ENCODE peak calls at places on chromosomes 3 and 15, in six cellular contexts. One of them, this sample, is unnamed.

GRCh38 chr3:191414286-191414685 is 46.7 kb upstream of the PYDC2 start:
- DNase-seq in foreskin keratinocyte: no peak
- DNase-seq in RWPE1: no peak
- DNase-seq in tibial artery: no peak
- DNase-seq in cardiac muscle cell: no peak
- DNase-seq in dorsolateral prefrontal cortex: no peak
- DNase-seq in this sample: no peak

GRCh38 chr3:146783446-146783845 is 178.3 kb upstream of the PLSCR5 start:
- DNase-seq in foreskin keratinocyte: no peak
- DNase-seq in RWPE1: no peak
- DNase-seq in tibial artery: no peak
- DNase-seq in cardiac muscle cell: no peak
- DNase-seq in dorsolateral prefrontal cortex: no peak
- DNase-seq in this sample: no peak

GRCh38 chr15:68821898-68822380 is 1.2 kb upstream of the ANP32A start:
- DNase-seq in foreskin keratinocyte: peak
- DNase-seq in RWPE1: peak
- DNase-seq in tibial artery: no peak
- DNase-seq in cardiac muscle cell: peak
- DNase-seq in dorsolateral prefrontal cortex: peak
- DNase-seq in this sample: no peak

GRCh38 chr3:79032686-79033318 is 735.0 kb downstream of the ROBO1 start:
- DNase-seq in foreskin keratinocyte: peak
- DNase-seq in RWPE1: peak
- DNase-seq in tibial artery: no peak
- DNase-seq in cardiac muscle cell: peak
- DNase-seq in dorsolateral prefrontal cortex: peak
- DNase-seq in this sample: peak

GRCh38 chr3:183324083-183324482 is 71.0 kb downstream of the B3GNT5 start:
- DNase-seq in foreskin keratinocyte: peak
- DNase-seq in RWPE1: peak
- DNase-seq in tibial artery: no peak
- DNase-seq in cardiac muscle cell: no peak
- DNase-seq in dorsolateral prefrontal cortex: no peak
- DNase-seq in this sample: no peak

GRCh38 chr3:174331095-174331802 is 527.9 kb upstream of the NAALADL2 start:
- DNase-seq in foreskin keratinocyte: no peak
- DNase-seq in RWPE1: no peak
- DNase-seq in tibial artery: no peak
- DNase-seq in cardiac muscle cell: no peak
- DNase-seq in dorsolateral prefrontal cortex: no peak
- DNase-seq in this sample: no peak

GRCh38 chr15:62608369-62608768 is 434.2 kb upstream of the TPM1 start:
- DNase-seq in foreskin keratinocyte: no peak
- DNase-seq in RWPE1: no peak
- DNase-seq in tibial artery: no peak
- DNase-seq in cardiac muscle cell: no peak
- DNase-seq in dorsolateral prefrontal cortex: no peak
- DNase-seq in this sample: no peak

GRCh38 chr3:87435926-87436630 is 159.7 kb upstream of the POU1F1 start:
- DNase-seq in foreskin keratinocyte: no peak
- DNase-seq in RWPE1: no peak
- DNase-seq in tibial artery: no peak
- DNase-seq in cardiac muscle cell: no peak
- DNase-seq in dorsolateral prefrontal cortex: peak
- DNase-seq in this sample: no peak

GRCh38 chr15:67076147-67076843 is 10.9 kb downstream of the SMAD3 start:
- DNase-seq in foreskin keratinocyte: peak
- DNase-seq in RWPE1: peak
- DNase-seq in tibial artery: no peak
- DNase-seq in cardiac muscle cell: no peak
- DNase-seq in dorsolateral prefrontal cortex: no peak
- DNase-seq in this sample: peak

GRCh38 chr3:32571192-32571485 is 481 bp upstream of the DYNC1LI1 start:
- DNase-seq in foreskin keratinocyte: no peak
- DNase-seq in RWPE1: no peak
- DNase-seq in tibial artery: no peak
- DNase-seq in cardiac muscle cell: peak
- DNase-seq in dorsolateral prefrontal cortex: peak
- DNase-seq in this sample: no peak

GRCh38 chr3:106029941-106030619 is 161.3 kb upstream of the CBLB start:
- DNase-seq in foreskin keratinocyte: peak
- DNase-seq in RWPE1: no peak
- DNase-seq in tibial artery: no peak
- DNase-seq in cardiac muscle cell: no peak
- DNase-seq in dorsolateral prefrontal cortex: no peak
- DNase-seq in this sample: no peak

DNA sequence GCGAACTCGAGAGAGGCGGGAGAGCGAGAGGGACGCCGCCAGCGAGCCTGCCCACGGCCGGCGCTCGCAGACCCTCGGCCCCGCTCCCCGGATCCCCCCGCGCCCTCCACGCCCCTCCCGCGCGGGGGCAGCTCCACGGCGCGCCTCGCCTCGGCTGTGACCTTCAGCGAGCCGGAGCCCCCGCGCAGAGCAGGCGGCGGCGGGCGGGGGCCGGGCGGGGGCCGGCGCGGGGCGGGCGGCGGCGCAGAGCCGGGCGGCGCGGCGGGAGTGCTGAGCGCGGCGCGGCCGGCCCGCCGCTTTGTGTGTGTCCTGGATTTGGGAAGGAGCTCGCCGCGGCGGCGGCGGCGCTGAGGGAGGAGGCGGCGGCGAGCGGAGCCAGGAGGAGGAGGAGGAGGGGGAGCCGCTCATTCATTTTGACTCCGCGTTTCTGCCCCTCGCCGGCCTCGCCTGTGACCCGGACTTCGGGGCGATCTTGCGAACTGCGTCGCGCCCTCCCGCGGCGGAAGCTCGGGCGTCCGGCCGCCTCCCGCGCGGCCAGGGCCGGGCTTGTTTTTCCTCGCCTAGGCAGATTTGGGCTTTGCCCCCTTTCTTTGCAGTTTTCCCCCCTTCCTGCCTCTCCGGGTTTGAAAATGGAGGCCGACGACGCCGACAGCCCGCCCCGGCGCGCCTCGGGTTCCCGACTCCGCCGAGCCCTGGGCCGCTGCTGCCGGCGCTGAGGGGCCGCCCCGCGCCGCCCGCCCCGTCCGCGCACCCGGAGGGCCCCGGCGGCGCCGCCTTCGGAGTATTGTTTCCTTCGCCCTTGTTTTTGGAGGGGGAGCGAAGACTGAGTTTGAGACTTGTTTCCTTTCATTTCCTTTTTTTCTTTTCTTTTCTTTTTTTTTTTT is 557 bp downstream of the IGF1R start:
- DNase-seq in foreskin keratinocyte: no peak
- DNase-seq in RWPE1: no peak
- DNase-seq in tibial artery: no peak
- DNase-seq in cardiac muscle cell: peak
- DNase-seq in dorsolateral prefrontal cortex: peak
- DNase-seq in this sample: no peak
- H3K27ac ChIP-seq in foreskin keratinocyte: peak
- H3K27ac ChIP-seq in RWPE1: peak
- H3K27ac ChIP-seq in tibial artery: peak
- H3K27ac ChIP-seq in cardiac muscle cell: peak
- H3K27ac ChIP-seq in dorsolateral prefrontal cortex: peak
- H3K27ac ChIP-seq in this sample: peak

GRCh38 chr3:134300520-134300919 is 49.9 kb upstream of the RYK start:
- DNase-seq in foreskin keratinocyte: no peak
- DNase-seq in RWPE1: no peak
- DNase-seq in tibial artery: no peak
- DNase-seq in cardiac muscle cell: peak
- DNase-seq in dorsolateral prefrontal cortex: no peak
- DNase-seq in this sample: no peak
- TF ChIP-seq CTCF in foreskin keratinocyte: peak
- TF ChIP-seq CTCF in RWPE1: no peak
- TF ChIP-seq CTCF in tibial artery: no peak
- TF ChIP-seq CTCF in cardiac muscle cell: no peak
- TF ChIP-seq CTCF in dorsolateral prefrontal cortex: no peak
- TF ChIP-seq CTCF in this sample: peak

DNA sequence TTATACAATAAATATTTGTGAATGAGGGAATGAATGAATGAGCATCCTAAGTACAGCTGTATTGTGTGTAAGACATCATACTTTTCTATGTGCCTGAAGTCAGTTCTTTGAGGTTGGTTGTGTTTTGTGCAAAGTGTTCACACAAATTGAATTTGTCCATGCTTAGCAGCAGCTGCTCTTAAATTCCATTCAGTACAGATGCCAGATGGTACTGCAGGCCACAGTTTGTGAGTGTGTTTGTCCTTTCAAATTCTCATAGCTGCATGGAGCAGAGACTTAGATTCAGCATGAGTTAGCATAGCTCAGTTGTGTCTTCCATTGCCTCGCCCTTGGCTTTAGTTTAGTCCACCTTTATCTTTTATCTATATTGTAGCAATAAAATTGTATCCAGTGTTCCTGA is 3.8 kb upstream of the ZNF385D start:
- DNase-seq in foreskin keratinocyte: no peak
- DNase-seq in RWPE1: no peak
- DNase-seq in tibial artery: no peak
- DNase-seq in cardiac muscle cell: no peak
- DNase-seq in dorsolateral prefrontal cortex: no peak
- DNase-seq in this sample: no peak
- H3K27ac ChIP-seq in foreskin keratinocyte: no peak
- H3K27ac ChIP-seq in RWPE1: no peak
- H3K27ac ChIP-seq in tibial artery: no peak
- H3K27ac ChIP-seq in cardiac muscle cell: no peak
- H3K27ac ChIP-seq in dorsolateral prefrontal cortex: no peak
- H3K27ac ChIP-seq in this sample: no peak

GRCh38 chr3:44918581-44918980 is 44.2 kb downstream of the TGM4 start:
- DNase-seq in foreskin keratinocyte: no peak
- DNase-seq in RWPE1: no peak
- DNase-seq in tibial artery: no peak
- DNase-seq in cardiac muscle cell: no peak
- DNase-seq in dorsolateral prefrontal cortex: no peak
- DNase-seq in this sample: no peak
- TF ChIP-seq CTCF in foreskin keratinocyte: no peak
- TF ChIP-seq CTCF in RWPE1: no peak
- TF ChIP-seq CTCF in tibial artery: no peak
- TF ChIP-seq CTCF in cardiac muscle cell: no peak
- TF ChIP-seq CTCF in dorsolateral prefrontal cortex: no peak
- TF ChIP-seq CTCF in this sample: no peak

DNA sequence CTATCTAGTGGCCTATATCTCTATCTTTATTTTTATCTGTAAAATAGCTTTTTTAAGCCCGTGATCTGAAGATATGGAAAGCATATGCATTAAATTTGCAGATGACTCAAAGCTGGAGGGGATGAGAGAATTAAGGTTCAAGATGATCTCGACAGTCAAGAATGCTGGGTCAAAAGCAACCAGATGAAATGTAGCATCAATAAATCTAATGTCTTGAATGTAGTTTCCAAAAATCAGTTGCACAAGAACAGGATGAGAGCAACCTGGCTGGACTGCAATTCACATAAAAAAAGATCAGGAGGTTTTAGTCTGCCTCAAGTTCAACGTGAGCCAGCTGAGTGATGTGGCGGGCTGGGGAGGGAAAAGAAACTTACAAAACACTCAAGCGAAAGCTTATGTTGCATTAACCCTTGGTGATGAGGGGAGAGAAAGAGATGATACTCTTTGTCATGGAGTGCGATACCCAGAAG is 221.3 kb upstream of the TLE3 start:
- DNase-seq in foreskin keratinocyte: peak
- DNase-seq in RWPE1: peak
- DNase-seq in tibial artery: peak
- DNase-seq in cardiac muscle cell: no peak
- DNase-seq in dorsolateral prefrontal cortex: no peak
- DNase-seq in this sample: peak
- H3K27ac ChIP-seq in foreskin keratinocyte: no peak
- H3K27ac ChIP-seq in RWPE1: peak
- H3K27ac ChIP-seq in tibial artery: no peak
- H3K27ac ChIP-seq in cardiac muscle cell: no peak
- H3K27ac ChIP-seq in dorsolateral prefrontal cortex: no peak
- H3K27ac ChIP-seq in this sample: no peak

DNA sequence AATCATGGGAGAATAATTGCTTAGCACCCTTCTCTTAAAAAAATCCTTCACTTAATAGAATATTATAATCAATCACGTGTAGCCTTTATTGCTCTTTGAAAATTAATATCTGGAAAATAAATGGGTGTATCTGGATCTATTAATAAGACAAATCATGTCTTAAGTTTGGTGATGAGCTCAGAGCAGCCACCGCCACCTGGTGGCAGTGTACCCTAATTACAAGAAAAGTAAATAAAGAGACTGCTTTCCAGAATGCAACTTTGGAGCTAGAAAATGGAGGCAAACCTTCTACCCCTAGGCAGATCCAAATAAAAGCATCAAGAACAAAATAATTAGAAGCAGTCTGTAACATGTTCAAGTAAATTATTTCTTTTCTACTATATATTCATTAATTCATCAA is 43.5 kb downstream of the EPHB1 start:
- DNase-seq in foreskin keratinocyte: no peak
- DNase-seq in RWPE1: no peak
- DNase-seq in tibial artery: no peak
- DNase-seq in cardiac muscle cell: no peak
- DNase-seq in dorsolateral prefrontal cortex: no peak
- DNase-seq in this sample: no peak
- TF ChIP-seq CTCF in foreskin keratinocyte: peak
- TF ChIP-seq CTCF in RWPE1: peak
- TF ChIP-seq CTCF in tibial artery: no peak
- TF ChIP-seq CTCF in cardiac muscle cell: no peak
- TF ChIP-seq CTCF in dorsolateral prefrontal cortex: no peak
- TF ChIP-seq CTCF in this sample: peak

GRCh38 chr3:124861041-124861440 is 26.1 kb downstream of the ITGB5 start:
- DNase-seq in foreskin keratinocyte: no peak
- DNase-seq in RWPE1: no peak
- DNase-seq in tibial artery: no peak
- DNase-seq in cardiac muscle cell: no peak
- DNase-seq in dorsolateral prefrontal cortex: no peak
- DNase-seq in this sample: no peak
- H3K27ac ChIP-seq in foreskin keratinocyte: no peak
- H3K27ac ChIP-seq in RWPE1: peak
- H3K27ac ChIP-seq in tibial artery: peak
- H3K27ac ChIP-seq in cardiac muscle cell: no peak
- H3K27ac ChIP-seq in dorsolateral prefrontal cortex: peak
- H3K27ac ChIP-seq in this sample: peak

GRCh38 chr3:180640987-180641386 is 38.3 kb downstream of the CCDC39 start:
- DNase-seq in foreskin keratinocyte: no peak
- DNase-seq in RWPE1: no peak
- DNase-seq in tibial artery: no peak
- DNase-seq in cardiac muscle cell: no peak
- DNase-seq in dorsolateral prefrontal cortex: no peak
- DNase-seq in this sample: no peak
- TF ChIP-seq CTCF in foreskin keratinocyte: no peak
- TF ChIP-seq CTCF in RWPE1: no peak
- TF ChIP-seq CTCF in tibial artery: no peak
- TF ChIP-seq CTCF in cardiac muscle cell: no peak
- TF ChIP-seq CTCF in dorsolateral prefrontal cortex: no peak
- TF ChIP-seq CTCF in this sample: no peak

GRCh38 chr15:100043069-100043641 is 298.6 kb downstream of the ADAMTS17 start:
- DNase-seq in foreskin keratinocyte: peak
- DNase-seq in RWPE1: peak
- DNase-seq in tibial artery: no peak
- DNase-seq in cardiac muscle cell: no peak
- DNase-seq in dorsolateral prefrontal cortex: no peak
- DNase-seq in this sample: no peak

GRCh38 chr15:100041380-100041779 is 300.4 kb downstream of the ADAMTS17 start:
- DNase-seq in foreskin keratinocyte: no peak
- DNase-seq in RWPE1: no peak
- DNase-seq in tibial artery: no peak
- DNase-seq in cardiac muscle cell: no peak
- DNase-seq in dorsolateral prefrontal cortex: no peak
- DNase-seq in this sample: no peak

GRCh38 chr15:100039994-100040393 is 301.8 kb downstream of the ADAMTS17 start:
- DNase-seq in foreskin keratinocyte: no peak
- DNase-seq in RWPE1: no peak
- DNase-seq in tibial artery: no peak
- DNase-seq in cardiac muscle cell: peak
- DNase-seq in dorsolateral prefrontal cortex: no peak
- DNase-seq in this sample: no peak

GRCh38 chr15:100043732-100044131 is 298.0 kb downstream of the ADAMTS17 start:
- DNase-seq in foreskin keratinocyte: no peak
- DNase-seq in RWPE1: no peak
- DNase-seq in tibial artery: no peak
- DNase-seq in cardiac muscle cell: no peak
- DNase-seq in dorsolateral prefrontal cortex: no peak
- DNase-seq in this sample: no peak

GRCh38 chr15:100042558-100042957 is 299.2 kb downstream of the ADAMTS17 start:
- DNase-seq in foreskin keratinocyte: no peak
- DNase-seq in RWPE1: no peak
- DNase-seq in tibial artery: no peak
- DNase-seq in cardiac muscle cell: no peak
- DNase-seq in dorsolateral prefrontal cortex: no peak
- DNase-seq in this sample: no peak
- H3K27ac ChIP-seq in foreskin keratinocyte: peak
- H3K27ac ChIP-seq in RWPE1: peak
- H3K27ac ChIP-seq in tibial artery: peak
- H3K27ac ChIP-seq in cardiac muscle cell: no peak
- H3K27ac ChIP-seq in dorsolateral prefrontal cortex: no peak
- H3K27ac ChIP-seq in this sample: no peak